ENCODE peak calls at places on chromosomes 12 and 14, in seven cellular contexts. R is heart right ventricle, K is A549, P is lower leg skin, X is fibroblast of pulmonary artery, L is epithelial cell of esophagus, S is foreskin fibroblast. M is an unnamed sample.

GRCh38 chr14:36600431-36600830 is 18.0 kb upstream of the NKX2-8 start:
- DNase-seq in R (no peak), K (no peak), P (no peak), X (no peak), L (no peak), S (no peak), M (no peak)

GRCh38 chr12:2783936-2784600 is 10.7 kb upstream of the FKBP4 start:
- DNase-seq in R (peak), K (peak), P (peak), X (peak), L (peak), S (peak), M (peak)

GRCh38 chr14:56491299-56492285 is 88.0 kb upstream of the TMEM260 start:
- DNase-seq in R (peak), K (peak), P (no peak), X (peak), L (peak), S (peak), M (peak)

GRCh38 chr14:100878271-100879146 is 25.0 kb downstream of the RTL1 start:
- DNase-seq in R (no peak), K (no peak), P (no peak), X (no peak), L (no peak), S (no peak), M (no peak)

GRCh38 chr12:76303989-76304460 is 44.2 kb downstream of the BBS10 start:
- DNase-seq in R (no peak), K (no peak), P (no peak), X (no peak), L (no peak), S (no peak), M (no peak)

GRCh38 chr12:130401703-130402102 is 64.0 kb downstream of the PIWIL1 start:
- DNase-seq in R (no peak), K (peak), P (no peak), X (no peak), L (no peak), S (no peak), M (no peak)

GRCh38 chr12:112524676-112525425 is 106.1 kb downstream of the PTPN11 start:
- DNase-seq in R (no peak), K (peak), P (no peak), X (peak), L (peak), S (peak), M (peak)

GRCh38 chr12:45615268-45615667 is 114.2 kb upstream of the ARID2 start:
- DNase-seq in R (no peak), K (peak), P (no peak), X (peak), L (peak), S (peak), M (peak)

GRCh38 chr12:4032906-4033628 is 159.9 kb upstream of the PARP11 start:
- DNase-seq in R (no peak), K (no peak), P (no peak), X (no peak), L (peak), S (peak), M (peak)

GRCh38 chr14:96098309-96098998 is 59.3 kb downstream of the C14orf132 start:
- DNase-seq in R (no peak), K (peak), P (peak), X (peak), L (peak), S (peak), M (peak)

GRCh38 chr12:52195065-52195730 is 3.4 kb upstream of the KRT80 start:
- DNase-seq in R (no peak), K (no peak), P (no peak), X (peak), L (no peak), S (no peak), M (no peak)

GRCh38 chr14:24411468-24412454 is 13.0 kb downstream of the NYNRIN start:
- DNase-seq in R (no peak), K (peak), P (peak), X (peak), L (peak), S (peak), M (peak)

GRCh38 chr14:65164068-65164824 is 61.9 kb upstream of the MAX start:
- DNase-seq in R (peak), K (peak), P (no peak), X (peak), L (peak), S (peak), M (peak)

GRCh38 chr12:128339121-128339520 is 72.2 kb downstream of the TMEM132C start:
- DNase-seq in R (no peak), K (no peak), P (no peak), X (no peak), L (no peak), S (no peak), M (no peak)

DNA sequence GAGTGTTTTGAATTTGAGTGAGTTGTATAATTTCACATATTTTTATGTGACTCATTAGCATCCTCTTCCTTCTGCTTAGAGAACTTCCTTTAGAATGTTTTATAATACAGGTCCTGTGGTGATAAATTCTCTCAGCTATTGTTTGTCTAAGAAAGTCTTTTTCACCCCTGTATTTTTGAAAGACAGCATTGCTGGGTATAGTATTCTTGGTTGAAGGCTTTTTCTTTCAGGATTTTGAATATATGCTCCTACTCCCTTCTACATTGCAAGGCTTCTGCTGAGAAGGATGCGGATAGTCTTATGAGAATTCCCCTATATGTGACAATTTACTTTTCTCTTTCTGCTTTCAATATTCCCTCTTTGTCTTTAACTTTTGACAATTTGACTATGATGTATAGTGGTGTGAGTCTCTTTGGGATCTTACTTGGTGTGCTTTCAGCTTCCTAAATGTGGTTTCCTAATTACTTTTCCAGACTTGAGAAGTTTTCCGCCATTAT is 118.9 kb upstream of the HMGA2 start:
- DNase-seq in R (no peak), K (no peak), P (no peak), X (no peak), L (no peak), S (no peak), M (no peak)
- TF ChIP-seq CTCF in R (no peak), K (no peak), P (no peak), X (no peak), L (no peak), S (no peak), M (no peak)

GRCh38 chr12:131827961-131828534 is at the start of gene MMP17:
- DNase-seq in R (no peak), K (peak), P (peak), X (peak), L (peak), S (peak), M (peak)
- TF ChIP-seq CTCF in R (no peak), K (peak), P (no peak), X (no peak), L (no peak), S (no peak), M (peak)

GRCh38 chr14:63833728-63834127 is 19.1 kb upstream of the SYNE2 start:
- DNase-seq in R (no peak), K (peak), P (no peak), X (no peak), L (no peak), S (no peak), M (no peak)
- TF ChIP-seq CTCF in R (no peak), K (no peak), P (no peak), X (peak), L (no peak), S (no peak), M (no peak)

GRCh38 chr14:35515916-35516315 is 18.0 kb upstream of the INSM2 start:
- DNase-seq in R (no peak), K (no peak), P (no peak), X (no peak), L (no peak), S (no peak), M (no peak)
- TF ChIP-seq CTCF in R (no peak), K (no peak), P (no peak), X (no peak), L (no peak), S (no peak), M (no peak)

GRCh38 chr12:87266305-87266704 is 762.9 kb downstream of the C12orf50 start:
- DNase-seq in R (no peak), K (peak), P (no peak), X (no peak), L (peak), S (peak), M (no peak)
- TF ChIP-seq CTCF in R (no peak), K (peak), P (no peak), X (peak), L (peak), S (no peak), M (no peak)

DNA sequence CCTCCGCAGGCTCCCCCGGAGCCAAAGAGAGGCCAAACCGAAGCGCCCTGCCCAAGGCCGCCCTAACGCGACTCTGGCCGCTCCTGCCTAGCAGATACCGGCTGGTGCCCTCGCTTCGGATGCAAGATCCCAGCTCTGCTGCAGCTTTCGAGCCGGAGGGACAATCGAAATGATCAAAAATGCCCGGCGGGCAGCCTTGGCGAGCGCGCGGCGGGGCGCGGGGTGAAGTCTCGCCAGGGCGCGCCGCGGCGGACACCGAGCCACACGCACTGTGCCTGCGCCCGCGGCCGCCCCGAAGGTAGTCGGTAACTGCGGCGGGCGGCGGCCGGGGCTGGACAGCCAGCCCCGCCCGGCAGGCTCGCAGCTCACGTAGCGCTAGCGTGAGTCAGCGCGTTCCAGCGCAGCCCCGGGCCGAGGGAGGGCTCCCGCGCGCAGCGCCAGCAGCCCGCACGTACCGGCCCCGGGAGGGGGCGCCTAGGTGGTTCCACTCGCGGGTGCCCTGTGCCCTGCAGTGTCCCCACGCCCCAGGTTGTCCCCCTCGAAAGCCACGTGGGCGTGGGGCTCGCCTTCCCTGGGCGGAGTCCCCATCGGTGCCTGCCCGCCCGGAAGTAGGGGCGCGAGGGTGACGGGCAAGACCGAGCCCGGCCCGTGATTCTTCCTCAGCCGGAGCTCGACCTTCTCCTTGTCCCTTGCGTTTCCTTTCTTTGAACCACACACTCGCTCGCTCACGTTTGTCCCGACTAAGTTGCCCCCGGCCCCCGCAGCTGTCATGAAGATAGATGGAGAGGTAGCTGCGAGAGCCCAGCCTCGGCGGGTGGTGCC is 109.3 kb upstream of the EGLN3 start:
- DNase-seq in R (peak), K (peak), P (peak), X (peak), L (peak), S (peak), M (peak)
- TF ChIP-seq CTCF in R (no peak), K (peak), P (no peak), X (no peak), L (peak), S (peak), M (no peak)

GRCh38 chr14:105398044-105398725 is at the start of gene TEX22:
- DNase-seq in R (peak), K (peak), P (peak), X (peak), L (peak), S (peak), M (peak)
- TF ChIP-seq CTCF in R (no peak), K (no peak), P (no peak), X (peak), L (no peak), S (no peak), M (no peak)

GRCh38 chr12:106845910-106846309 is 71.4 kb downstream of the RIC8B start:
- DNase-seq in R (no peak), K (no peak), P (no peak), X (no peak), L (peak), S (no peak), M (no peak)
- TF ChIP-seq CTCF in R (no peak), K (no peak), P (no peak), X (no peak), L (no peak), S (no peak), M (no peak)

DNA sequence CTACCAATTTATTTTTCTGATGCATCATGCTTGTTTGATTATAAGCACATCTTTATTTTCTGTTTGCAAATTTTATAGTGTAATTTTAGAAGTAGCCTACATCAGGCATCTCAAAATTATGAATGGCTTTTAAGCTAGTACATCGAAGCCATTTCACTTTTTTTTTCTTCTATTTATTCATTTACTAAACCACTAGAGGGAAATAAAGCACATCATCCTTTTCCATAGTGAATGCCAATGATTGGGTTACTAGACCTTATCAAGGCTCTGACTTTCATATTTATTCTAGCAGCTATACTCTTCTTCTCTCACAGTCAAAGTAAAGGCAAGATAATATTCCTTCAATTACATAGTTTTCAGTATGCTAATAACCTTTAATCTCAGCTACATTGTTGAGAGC is 736.4 kb upstream of the LRFN5 start:
- DNase-seq in R (no peak), K (no peak), P (no peak), X (no peak), L (no peak), S (no peak), M (peak)
- TF ChIP-seq CTCF in R (no peak), K (no peak), P (no peak), X (no peak), L (no peak), S (no peak), M (peak)

DNA sequence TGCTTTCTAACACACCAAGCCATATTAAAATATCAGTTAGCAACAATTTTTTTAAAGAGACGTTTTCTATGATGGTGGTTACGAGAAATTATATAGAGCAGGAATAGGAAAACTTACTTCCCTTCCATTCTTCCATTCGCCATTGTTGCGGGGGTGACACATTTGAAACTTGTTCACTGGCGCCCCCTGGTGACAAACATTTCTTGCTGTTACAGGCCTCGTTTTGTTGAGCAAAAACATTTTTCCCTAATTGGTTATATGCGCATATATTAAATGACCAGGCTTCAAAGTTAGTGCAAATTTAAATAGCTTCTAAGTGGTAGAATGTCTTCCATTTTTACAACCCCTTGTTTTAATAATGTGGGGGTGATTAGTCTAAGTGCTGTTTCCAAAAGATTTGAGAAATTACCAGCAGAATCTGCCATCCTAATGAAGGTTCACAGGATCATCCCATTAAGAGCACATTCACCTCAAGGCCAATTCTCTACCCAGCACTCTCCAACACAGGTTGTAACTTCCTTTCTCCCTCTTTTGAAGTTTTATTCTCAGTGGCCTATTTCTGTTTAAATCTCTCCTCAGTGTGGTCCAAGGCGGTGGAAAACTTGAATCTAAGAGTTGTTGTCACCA is 1124.7 kb downstream of the FLRT2 start:
- DNase-seq in R (peak), K (peak), P (peak), X (peak), L (peak), S (peak), M (peak)
- TF ChIP-seq CTCF in R (no peak), K (peak), P (no peak), X (peak), L (peak), S (peak), M (peak)

M was measured in MCF 10A.